ENCODE peak calls at places on chromosomes 6 and 20, in five cellular contexts. D, Z, W, T and G are unnamed samples. For H3K36me3, the result is how much of the 10 kb centered on the place peaks cover.

GRCh38 chr20:24983896-24984295 is 8.7 kb downstream of the APMAP start:
- DNase-seq in T (no peak), D (no peak), W (no peak), Z (no peak), G (peak)

GRCh38 chr20:50710492-50711063 is 19.2 kb upstream of the RIPOR3 start:
- DNase-seq in T (no peak), D (no peak), Z (no peak), W (no peak), G (no peak)

GRCh38 chr6:89432875-89433636 is at the start of gene ANKRD6:
- DNase-seq in D (peak), T (peak), Z (peak), W (peak), G (peak)

GRCh38 chr6:6712258-6712978 is 123.9 kb downstream of the LY86 start:
- DNase-seq in W (no peak), D (no peak), T (no peak), Z (no peak), G (no peak)

GRCh38 chr6:50120300-50120699 is 70.6 kb upstream of the DEFB112 start:
- DNase-seq in D (no peak), Z (no peak), W (no peak), T (no peak), G (no peak)

GRCh38 chr20:44118185-44119034 is 68.6 kb downstream of the JPH2 start:
- DNase-seq in Z (no peak), D (no peak), W (no peak), T (no peak), G (no peak)

GRCh38 chr6:162442675-162443074 is 284.9 kb downstream of the PRKN start:
- DNase-seq in W (peak), D (no peak), T (no peak), Z (no peak), G (no peak)

GRCh38 chr6:72002415-72002814 is 116.1 kb downstream of the RIMS1 start:
- DNase-seq in D (no peak), W (no peak), T (no peak), Z (no peak), G (no peak)

GRCh38 chr6:3621411-3621810 is 130.1 kb downstream of the PXDC1 start:
- DNase-seq in D (no peak), Z (no peak), W (no peak), T (no peak), G (no peak)

GRCh38 chr20:10769700-10770099 is 95.9 kb upstream of the JAG1 start:
- DNase-seq in Z (no peak), W (peak), D (no peak), T (peak), G (no peak)

GRCh38 chr20:36795691-36796090 is 22.1 kb upstream of the DSN1 start:
- DNase-seq in Z (no peak), D (no peak), T (no peak), W (no peak), G (no peak)

GRCh38 chr20:36472656-36473071 is 68.7 kb upstream of the MYL9 start:
- DNase-seq in Z (peak), D (no peak), T (no peak), W (peak), G (peak)

GRCh38 chr6:158185729-158186456 is 17.7 kb downstream of the GTF2H5 start:
- DNase-seq in W (no peak), D (no peak), Z (no peak), T (no peak), G (no peak)

GRCh38 chr6:129191275-129191674 is 308.3 kb downstream of the LAMA2 start:
- DNase-seq in Z (no peak), D (no peak), T (no peak), W (no peak), G (no peak)

GRCh38 chr6:118934461-118935330 is at the start of gene MCM9:
- DNase-seq in Z (peak), T (peak), D (peak), W (peak), G (peak)

GRCh38 chr6:81606965-81607381 is 145.5 kb downstream of the TENT5A start:
- DNase-seq in T (peak), Z (no peak), W (no peak), D (no peak), G (no peak)

GRCh38 chr20:48995599-48995998 is 50.5 kb upstream of the CSE1L start:
- DNase-seq in D (no peak), Z (no peak), T (no peak), W (no peak), G (peak)

GRCh38 chr20:63351811-63352591 is 9.1 kb downstream of the CHRNA4 start:
- DNase-seq in Z (peak), W (peak), D (no peak), T (no peak), G (peak)

GRCh38 chr6:131654326-131654725 is 17.2 kb downstream of the ENPP3 start:
- DNase-seq in W (no peak), T (no peak), Z (no peak), D (no peak), G (no peak)

GRCh38 chr6:34671801-34672656 is 24.5 kb downstream of the ILRUN start:
- DNase-seq in D (peak), T (peak), Z (no peak), W (no peak), G (no peak)

GRCh38 chr20:48930035-48930434 is 8.5 kb downstream of the ARFGEF2 start:
- DNase-seq in Z (no peak), W (no peak), D (no peak), T (peak), G (no peak)

GRCh38 chr6:41284726-41285125 is 1.8 kb downstream of the TREM1 start:
- DNase-seq in Z (no peak), W (no peak), T (no peak), D (no peak), G (peak)

GRCh38 chr6:72032056-72032455 is 145.7 kb downstream of the RIMS1 start:
- DNase-seq in T (no peak), D (no peak), Z (no peak), W (no peak), G (no peak)

GRCh38 chr6:126804255-126805064 is 314.0 kb upstream of the RSPO3 start:
- DNase-seq in Z (no peak), D (no peak), W (peak), T (peak), G (peak)

GRCh38 chr20:17059465-17059864 is 167.4 kb upstream of the PCSK2 start:
- DNase-seq in D (no peak), W (no peak), T (no peak), Z (no peak), G (peak)

GRCh38 chr6:135568366-135568765 is 70.8 kb upstream of the AHI1 start:
- DNase-seq in D (peak), W (no peak), T (peak), Z (peak), G (peak)

GRCh38 chr6:80143312-80143960 is 37.0 kb downstream of the BCKDHB start:
- DNase-seq in T (peak), D (no peak), W (no peak), Z (peak), G (peak)

GRCh38 chr20:22836877-22837276 is 198.2 kb upstream of the SSTR4 start:
- DNase-seq in Z (no peak), W (no peak), T (no peak), D (no peak), G (no peak)

GRCh38 chr6:170292778-170293164 is 1.9 kb upstream of the DLL1 start:
- DNase-seq in D (no peak), W (peak), T (no peak), Z (no peak), G (no peak)

DNA sequence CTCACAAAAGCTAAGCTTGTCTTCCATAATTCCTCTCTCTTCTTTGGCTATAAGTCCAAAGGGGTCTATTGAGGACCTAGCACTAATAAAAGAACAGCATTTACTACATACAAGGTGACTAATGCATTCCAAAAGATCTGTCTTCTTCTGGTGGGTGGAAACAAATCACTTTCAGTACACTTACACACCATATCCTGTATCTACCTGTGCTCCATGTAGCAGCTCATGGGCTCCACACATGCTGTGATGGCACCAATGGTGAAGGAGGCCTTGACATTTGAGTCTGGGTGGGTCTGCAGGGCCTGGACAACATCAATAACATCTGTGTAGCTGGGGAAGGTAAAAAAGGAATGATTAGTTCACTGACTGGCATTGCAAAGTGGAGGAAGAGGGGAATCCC is 42.4 kb upstream of the SLC4A11 start:
- DNase-seq in W (no peak), Z (no peak), D (no peak), T (no peak), G (no peak)
- H3K36me3 ChIP-seq in W (under half), Z (under half), D (under half), T (under half), G (under half)

GRCh38 chr20:51960004-51960403 is 157.7 kb upstream of the SALL4 start:
- DNase-seq in W (no peak), T (no peak), Z (no peak), D (no peak), G (no peak)
- H3K4me3 ChIP-seq in W (no peak), T (no peak), Z (no peak), D (no peak), G (no peak)

DNA sequence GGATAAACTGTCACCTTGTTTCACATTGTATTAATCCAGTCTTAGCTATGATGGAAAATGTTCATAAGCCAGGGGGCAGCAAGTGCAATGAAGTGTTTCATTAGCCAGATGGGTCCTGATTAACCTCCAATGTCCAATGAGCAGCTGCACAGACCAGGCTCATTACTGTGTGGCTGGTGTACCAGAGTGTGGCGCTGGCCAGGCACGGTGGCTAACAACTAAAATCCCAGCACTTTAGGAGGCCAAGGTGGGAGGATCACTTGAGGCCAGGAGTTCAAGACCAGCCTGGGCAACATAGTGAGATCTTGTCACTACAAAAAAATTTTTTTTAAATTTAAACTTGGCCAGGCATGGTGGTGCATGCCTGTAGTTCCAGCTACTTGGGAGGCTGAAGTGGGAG is 201.7 kb upstream of the FOXQ1 start:
- DNase-seq in T (no peak), D (no peak), Z (no peak), W (no peak), G (no peak)
- TF ChIP-seq CTCF in T (no peak), D (no peak), Z (no peak), W (no peak), G (no peak)

GRCh38 chr6:55399331-55399730 is 72.1 kb downstream of the GFRAL start:
- DNase-seq in D (no peak), T (no peak), W (no peak), Z (no peak), G (no peak)
- H3K36me3 ChIP-seq in D (under half), T (under half), W (under half), Z (under half), G (under half)

DNA sequence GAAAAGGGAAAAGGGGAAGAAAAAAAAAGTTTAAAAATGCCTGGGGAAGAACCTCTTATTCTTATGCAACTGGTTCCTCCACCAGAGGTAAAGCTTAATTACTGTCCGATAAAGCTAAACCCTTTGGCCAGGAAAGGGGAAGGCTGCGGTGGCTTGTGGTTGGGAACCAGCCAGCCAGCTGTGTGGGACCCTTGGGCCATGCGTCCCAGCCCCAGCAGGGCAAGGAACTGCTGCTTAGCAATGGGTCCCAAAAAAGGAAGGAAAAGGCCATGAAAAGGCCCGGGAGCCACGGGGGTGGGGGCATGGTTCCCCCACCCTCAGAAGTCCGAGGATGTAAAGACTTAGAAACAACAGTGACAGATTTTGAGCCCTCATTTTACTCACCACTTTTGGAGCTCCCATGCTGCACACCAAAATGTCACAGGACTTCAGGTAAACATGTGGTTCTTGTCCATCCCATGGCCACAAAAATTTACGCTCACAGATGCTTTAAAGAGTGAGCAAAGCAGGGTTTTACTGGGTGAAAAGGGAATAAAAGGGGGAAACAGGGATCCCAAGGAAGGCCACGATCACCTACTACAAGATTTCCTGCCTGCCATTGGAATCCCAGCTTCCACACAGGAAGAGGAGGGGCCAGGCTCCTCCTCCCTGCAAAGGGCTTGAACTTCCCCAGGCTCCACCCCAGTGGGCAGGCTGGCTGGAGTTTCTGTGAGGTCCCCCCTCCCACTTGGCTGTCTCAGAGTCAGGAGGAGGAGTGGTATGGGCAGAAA is 1234.7 kb upstream of the GJE1 start:
- DNase-seq in T (no peak), W (no peak), D (no peak), Z (no peak), G (no peak)
- H3K4me3 ChIP-seq in T (no peak), W (no peak), D (peak), Z (no peak), G (no peak)

GRCh38 chr6:27183082-27183832 is 64.2 kb upstream of the PRSS16 start:
- DNase-seq in Z (no peak), D (no peak), T (no peak), W (no peak), G (no peak)
- TF ChIP-seq CTCF in Z (no peak), D (no peak), T (no peak), W (no peak), G (no peak)

DNA sequence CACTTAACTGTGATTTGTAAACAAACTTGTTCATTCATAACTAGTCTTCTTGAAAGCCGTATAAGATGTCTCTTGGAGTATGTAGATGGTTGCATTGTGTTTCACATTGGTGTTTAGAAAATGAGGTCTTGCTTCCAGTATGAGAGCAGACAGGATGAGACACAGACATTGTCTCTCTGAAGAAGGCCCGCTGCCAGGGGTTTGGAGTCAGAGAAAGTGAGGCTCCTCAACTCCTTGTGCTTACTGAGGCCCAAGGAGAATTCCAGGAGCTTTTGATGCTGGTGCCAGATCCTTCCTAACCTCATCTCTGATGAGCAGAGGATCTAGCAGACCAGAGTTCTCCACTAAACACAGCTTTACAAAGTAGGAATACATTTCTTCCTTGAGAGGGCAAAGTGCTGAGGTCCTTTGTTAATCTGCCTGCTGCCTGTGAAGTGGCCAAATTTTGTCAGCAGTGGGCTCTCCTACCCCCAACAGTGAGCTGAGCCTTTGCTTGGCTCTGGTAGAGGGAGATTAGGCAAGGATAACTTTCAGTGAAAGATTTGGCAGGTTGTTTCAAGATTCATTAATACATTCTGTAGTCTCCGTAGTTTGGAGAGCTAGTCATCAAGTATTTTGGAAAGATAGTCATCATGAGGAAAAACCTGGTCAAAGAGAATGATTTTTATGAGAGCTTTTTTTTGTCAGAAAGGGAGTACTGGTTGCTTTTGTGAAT is 9.7 kb downstream of the MAPRE1 start:
- DNase-seq in W (no peak), T (no peak), Z (no peak), D (no peak), G (no peak)
- H3K36me3 ChIP-seq in W (under half), T (under half), Z (under half), D (under half), G (under half)

GRCh38 chr6:52881662-52881995 is 27.9 kb downstream of the GSTA3 start:
- DNase-seq in W (no peak), T (no peak), D (no peak), Z (no peak), G (no peak)
- H3K4me3 ChIP-seq in W (peak), T (no peak), D (no peak), Z (peak), G (no peak)

DNA sequence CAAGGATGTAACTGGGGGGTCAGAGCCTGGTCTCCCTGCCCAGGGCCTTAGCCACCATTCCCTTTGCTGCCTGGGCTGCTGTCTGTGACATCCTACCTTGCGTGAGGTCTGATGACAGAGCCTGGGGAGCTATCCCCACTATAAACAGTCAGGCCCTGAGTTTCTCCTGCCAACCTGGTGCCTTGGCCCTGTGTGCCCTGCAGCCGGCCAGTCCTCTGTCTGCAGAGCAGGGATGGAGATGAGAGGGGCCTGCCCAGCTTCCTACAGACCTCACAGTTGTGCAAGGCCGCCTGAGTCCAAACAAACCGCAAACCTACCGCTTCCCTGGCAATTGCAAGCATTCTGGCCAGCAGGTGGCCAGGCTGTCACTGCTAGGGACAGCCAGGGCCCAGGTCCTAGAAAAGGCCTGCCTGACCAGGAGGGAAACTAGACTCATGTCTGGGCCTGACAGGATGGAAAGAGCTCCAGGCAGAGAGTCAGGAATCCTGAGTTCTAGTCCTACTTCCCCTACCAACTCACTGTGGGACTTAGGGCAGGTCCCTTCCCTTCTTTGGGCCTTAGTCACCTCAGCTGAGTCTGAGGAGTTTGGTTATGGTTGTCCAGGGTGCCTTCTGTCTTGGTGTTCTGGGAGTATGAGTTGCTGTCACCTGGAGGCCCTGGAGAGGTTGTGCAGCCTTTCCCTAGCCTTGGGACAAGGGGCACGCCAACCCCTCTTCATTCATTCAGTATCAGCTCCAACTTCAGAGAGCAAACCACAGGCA is 86.2 kb downstream of the VEGFA start:
- DNase-seq in D (no peak), Z (no peak), W (peak), T (peak), G (peak)
- TF ChIP-seq CTCF in D (peak), Z (no peak), W (peak), T (no peak), G (peak)